ENCODE peak calls at places on chromosome 19, in eight cellular contexts. L is cardiac fibroblast; F is aorta; Z is EL; P is body of pancreas; Y is stimulated activated CD4-positive, alpha-beta T cell treated with anti-CD3 and anti-CD28 coated beads, TNF-alpha, amount 100 ng/mL, for 48 hours; W is T-cell; C is fibroblast of villous mesenchyme. K is an unnamed sample.

GRCh38 chr19:14890616-14891379 is 4.9 kb upstream of the OR7A17 start:
- DNase-seq in F (no peak), P (no peak), W (no peak), L (no peak), Y (no peak), Z (no peak), C (no peak), K (peak; percentile 3)

GRCh38 chr19:10114651-10115391 is 3.3 kb downstream of the P2RY11 start:
- DNase-seq in C (no peak), F (no peak), Z (no peak), W (no peak), Y (no peak), P (no peak), L (no peak), K (peak; percentile 39)

GRCh38 chr19:14772467-14772866 is 5.9 kb downstream of the ADGRE2 start:
- DNase-seq in W (no peak), C (no peak), Z (no peak), P (no peak), Y (no peak), L (no peak), F (no peak), K (no peak)

GRCh38 chr19:7868326-7868670 is 5.9 kb downstream of the PRR36 start:
- DNase-seq in P (no peak), W (no peak), Z (peak; percentile 21), Y (no peak), F (no peak), L (no peak), C (no peak), K (no peak)

GRCh38 chr19:48560095-48560530 is 8.1 kb downstream of the SULT2B1 start:
- DNase-seq in Z (no peak), F (no peak), C (peak; percentile 23), P (no peak), Y (no peak), W (no peak), L (no peak), K (peak; percentile 54)

GRCh38 chr19:5038631-5039271 is 69.8 kb downstream of the KDM4B start:
- DNase-seq in L (peak; percentile 41), C (no peak), Z (peak; percentile 34), P (no peak), F (no peak), W (no peak), Y (no peak), K (peak; percentile 48)

GRCh38 chr19:48292798-48293197 is 22.9 kb downstream of the ZNF114 start:
- DNase-seq in Z (peak; percentile 88), L (peak; percentile 74), W (no peak), F (no peak), P (no peak), C (peak; percentile 30), Y (no peak), K (peak; percentile 14)

GRCh38 chr19:47096721-47097120 is 16.9 kb downstream of the ZC3H4 start:
- DNase-seq in Z (no peak), F (no peak), L (no peak), C (no peak), Y (no peak), P (peak; percentile 64), W (no peak), K (no peak)

GRCh38 chr19:17779281-17779930 is 15.5 kb upstream of the B3GNT3 start:
- DNase-seq in Z (peak; percentile 77), F (no peak), C (peak; percentile 43), P (no peak), L (peak; percentile 52), W (no peak), Y (no peak), K (peak; percentile 95)

GRCh38 chr19:5228932-5229777 is 111.5 kb downstream of the PTPRS start:
- DNase-seq in P (peak; percentile 19), F (no peak), L (peak; percentile 13), Z (no peak), C (no peak), Y (no peak), W (no peak), K (no peak)

GRCh38 chr19:44951179-44952159 is 3.7 kb upstream of the CLPTM1 start:
- DNase-seq in Z (peak; percentile 73), C (peak; percentile 89), P (peak; percentile 77), W (peak; percentile 37), L (peak; percentile 91), F (no peak), Y (peak; percentile 49), K (peak; percentile 86)

GRCh38 chr19:48111280-48111679 is 663 bp upstream of the PLA2G4C start:
- DNase-seq in C (no peak), Z (no peak), L (no peak), F (no peak), P (peak; percentile 16), W (no peak), Y (no peak), K (no peak)

GRCh38 chr19:2261438-2262172 is 5.4 kb upstream of the JSRP1 start:
- DNase-seq in L (peak; percentile 51), W (peak; percentile 39), P (peak; percentile 68), F (no peak), C (peak; percentile 43), Y (no peak), Z (no peak), K (peak; percentile 51)

GRCh38 chr19:738509-739128 is 12.3 kb upstream of the MISP start:
- DNase-seq in C (no peak), F (no peak), W (no peak), Y (no peak), Z (no peak), L (no peak), P (no peak), K (no peak)

GRCh38 chr19:8528500-8528899 is 14.5 kb upstream of the ZNF414 start:
- DNase-seq in W (no peak), C (no peak), Z (no peak), Y (no peak), L (no peak), P (no peak), F (no peak), K (no peak)

GRCh38 chr19:31349160-31349881 is at the start of gene TSHZ3:
- DNase-seq in F (peak; percentile 92), P (peak; percentile 50), C (peak; percentile 94), L (peak; percentile 94), Z (peak; percentile 89), Y (no peak), W (no peak), K (peak; percentile 93)

GRCh38 chr19:5799247-5800241 is 5.3 kb upstream of the NRTN start:
- DNase-seq in Y (no peak), W (no peak), Z (no peak), F (no peak), P (peak; percentile 88), C (no peak), L (no peak), K (no peak)

GRCh38 chr19:45515081-45515624 is 7.9 kb downstream of the VASP start:
- DNase-seq in Y (no peak), F (no peak), W (no peak), C (no peak), P (no peak), L (no peak), Z (no peak), K (no peak)

K was measured in mesendoderm.